ENCODE peak calls at places on chromosomes 4 and X, in nine cellular contexts. F is SK-N-SH, D is left lung, C is HFF-Myc, T is cardiac muscle cell, G is lower lobe of right lung, R is WERI-Rb-1, X is BE2C, E is OCI-LY7. J is an unnamed sample.

GRCh38 chr4:183324619-183325018 is 2.4 kb upstream of the CLDN24 start:
- DNase-seq in F (no peak), D (no peak), C (no peak), T (no peak), G (no peak), R (no peak), X (no peak), E (no peak), J (no peak)

GRCh38 chr4:145819246-145820181 is 119.1 kb downstream of the ZNF827 start:
- DNase-seq in F (no peak), D (no peak), C (no peak), T (no peak), G (no peak), R (no peak), X (no peak), E (no peak), J (no peak)

GRCh38 chr4:109046549-109047171 is 255.8 kb downstream of the COL25A1 start:
- DNase-seq in F (no peak), D (no peak), C (no peak), T (peak; percentile 82), G (no peak), R (no peak), X (no peak), E (no peak), J (no peak)

GRCh38 chr4:36286481-36286871 is 5.1 kb downstream of the DTHD1 start:
- DNase-seq in F (no peak), D (no peak), C (no peak), T (no peak), G (no peak), R (no peak), X (no peak), E (no peak), J (no peak)

GRCh38 chr4:187480146-187481145 is 515.1 kb upstream of the ZFP42 start:
- DNase-seq in F (no peak), D (no peak), C (no peak), T (peak; percentile 2), G (no peak), R (no peak), X (no peak), E (no peak), J (no peak)

GRCh38 chr4:155960522-155960921 is 6.9 kb upstream of the CTSO start:
- DNase-seq in F (no peak), D (no peak), C (no peak), T (peak; percentile 60), G (no peak), R (no peak), X (no peak), E (no peak), J (no peak)

GRCh38 chr4:141410839-141411238 is 190.1 kb downstream of the ZNF330 start:
- DNase-seq in F (no peak), D (no peak), C (no peak), T (peak; percentile 57), G (no peak), R (no peak), X (no peak), E (no peak), J (no peak)

GRCh38 chrX:42519666-42520231 is 258.2 kb downstream of the PPP1R2C start:
- DNase-seq in F (no peak), D (no peak), C (peak; percentile 9), T (peak; percentile 60), G (no peak), R (no peak), X (no peak), E (no peak), J (no peak)

GRCh38 chrX:145190801-145191389 is 56.4 kb upstream of the SPANXN1 start:
- DNase-seq in F (peak; percentile 12), D (no peak), C (no peak), T (peak; percentile 0), G (no peak), R (no peak), X (no peak), E (peak; percentile 1), J (no peak)
- TF ChIP-seq CTCF in F (peak; percentile 73), D (no peak), C (no peak), T (peak; percentile 19), G (peak; percentile 17), R (peak; percentile 20), X (no peak), E (peak; percentile 73), J (no peak)

GRCh38 chr4:41963105-41963504 is 18.5 kb upstream of the DCAF4L1 start:
- DNase-seq in F (peak; percentile 17), D (no peak), C (no peak), T (peak; percentile 31), G (no peak), R (no peak), X (no peak), E (peak; percentile 51), J (no peak)

DNA sequence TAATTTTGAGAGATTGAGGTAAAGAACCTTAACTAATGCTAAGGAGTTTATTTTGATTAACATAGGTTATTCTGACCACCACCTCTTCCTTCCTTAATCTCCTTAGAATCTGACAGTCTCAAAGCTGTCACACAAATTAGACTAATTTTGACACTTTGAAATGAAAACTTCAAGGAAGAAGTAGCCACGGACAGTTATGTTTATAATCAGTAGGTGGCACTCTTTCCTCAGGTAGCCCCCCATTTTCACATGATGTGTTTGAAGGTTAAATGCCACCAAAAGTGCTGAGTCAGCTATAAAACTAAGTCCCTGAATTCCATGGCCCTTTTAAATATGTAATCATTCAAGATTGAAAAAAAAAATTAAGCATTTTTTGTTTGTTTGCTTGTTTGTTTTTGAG is 22.4 kb downstream of the TMEM33 start:
- DNase-seq in F (peak; percentile 41), D (no peak), C (no peak), T (peak; percentile 24), G (no peak), R (no peak), X (no peak), E (peak; percentile 63), J (peak; percentile 53)
- TF ChIP-seq CTCF in F (peak; percentile 55), D (no peak), C (no peak), T (peak; percentile 37), G (peak; percentile 19), R (peak; percentile 58), X (peak; percentile 69), E (peak; percentile 81), J (peak; percentile 33)

DNA sequence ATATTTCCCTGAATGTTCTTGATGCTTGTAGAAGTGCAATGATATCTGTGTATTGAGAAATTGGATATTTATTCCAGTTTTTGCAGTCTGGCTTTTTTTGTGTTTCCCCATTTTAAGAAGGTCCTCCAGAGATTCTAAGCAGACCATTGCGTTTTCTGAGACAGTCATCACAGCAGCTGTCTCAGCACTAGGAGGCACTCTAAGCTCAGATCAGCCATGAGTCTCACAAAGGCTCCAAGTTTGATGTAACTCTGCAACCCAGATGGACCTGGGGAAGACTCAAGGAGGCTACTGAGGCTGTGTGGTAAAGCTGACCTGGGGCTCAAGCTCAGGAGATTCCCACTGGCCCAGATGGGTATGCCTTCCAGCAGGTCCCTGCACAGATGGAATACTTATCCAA is 89.3 kb upstream of the CYLC1 start:
- DNase-seq in F (no peak), D (no peak), C (no peak), T (no peak), G (no peak), R (no peak), X (no peak), E (no peak), J (no peak)
- TF ChIP-seq CTCF in F (no peak), D (no peak), C (no peak), T (no peak), G (no peak), R (peak; percentile 23), X (peak; percentile 8), E (no peak), J (no peak)

DNA sequence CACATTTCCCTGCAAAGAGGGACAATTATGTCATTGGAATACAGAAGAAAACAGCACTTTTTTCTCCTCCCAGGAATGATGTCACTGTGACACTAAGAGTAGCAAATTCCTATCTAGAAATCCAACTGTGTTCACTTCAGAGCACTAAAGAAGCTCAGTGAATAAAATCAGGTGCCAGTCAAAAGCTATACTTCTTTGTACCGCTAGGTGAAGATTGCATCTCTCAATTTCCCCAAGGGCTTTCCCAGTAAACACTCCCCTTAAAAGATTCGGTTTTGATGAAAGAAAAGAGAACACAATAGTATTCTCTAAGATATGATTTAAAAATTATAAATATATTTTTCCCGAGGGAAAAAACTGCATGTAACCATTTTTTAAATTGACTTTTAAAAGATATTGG is 104.7 kb upstream of the MID1 start:
- DNase-seq in F (peak; percentile 27), D (no peak), C (no peak), T (no peak), G (no peak), R (no peak), X (no peak), E (no peak), J (peak; percentile 30)
- TF ChIP-seq CTCF in F (peak; percentile 52), D (no peak), C (no peak), T (peak; percentile 20), G (no peak), R (peak; percentile 30), X (peak; percentile 56), E (peak; percentile 63), J (no peak)

GRCh38 chrX:14038375-14039077 is 8.8 kb upstream of the GEMIN8 start:
- DNase-seq in F (no peak), D (no peak), C (no peak), T (no peak), G (no peak), R (no peak), X (no peak), E (no peak), J (no peak)

GRCh38 chrX:14043209-14043608 is 13.5 kb upstream of the GEMIN8 start:
- DNase-seq in F (no peak), D (no peak), C (no peak), T (no peak), G (no peak), R (no peak), X (no peak), E (no peak), J (no peak)

GRCh38 chrX:14039344-14039743 is 9.7 kb upstream of the GEMIN8 start:
- DNase-seq in F (peak; percentile 49), D (no peak), C (no peak), T (peak; percentile 51), G (no peak), R (peak; percentile 49), X (peak; percentile 42), E (peak; percentile 59), J (peak; percentile 44)
- TF ChIP-seq CTCF in F (peak; percentile 88), D (peak; percentile 45), C (peak; percentile 11), T (peak; percentile 44), G (peak; percentile 60), R (peak; percentile 16), X (peak; percentile 50), E (peak; percentile 80), J (peak; percentile 64)

GRCh38 chr4:153931804-153932203 is 142.9 kb upstream of the SFRP2 start:
- DNase-seq in F (no peak), D (no peak), C (no peak), T (no peak), G (no peak), R (no peak), X (no peak), E (no peak), J (no peak)
- TF ChIP-seq CTCF in F (no peak), D (no peak), C (no peak), T (no peak), G (no peak), R (no peak), X (no peak), E (no peak), J (no peak)

DNA sequence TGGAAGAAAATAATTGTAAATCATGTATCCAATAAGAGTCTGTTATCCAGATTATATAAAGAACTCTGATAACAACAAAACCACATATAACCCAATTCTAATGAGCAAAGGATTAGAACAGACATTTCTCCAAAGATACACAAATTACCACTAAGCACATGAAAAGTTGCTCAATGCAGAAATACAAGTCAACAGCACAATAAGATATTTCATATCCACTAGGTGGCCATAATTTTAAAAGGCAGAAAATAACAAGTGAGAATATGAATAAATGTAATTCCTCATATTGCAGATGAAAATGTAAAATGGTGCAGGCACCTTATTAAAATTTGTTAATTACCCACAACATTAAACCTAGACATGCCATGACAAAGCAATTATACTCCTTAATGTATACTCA is 73.9 kb upstream of the ZCCHC13 start:
- DNase-seq in F (no peak), D (no peak), C (no peak), T (peak; percentile 13), G (no peak), R (no peak), X (no peak), E (no peak), J (no peak)
- TF ChIP-seq CTCF in F (peak; percentile 32), D (no peak), C (no peak), T (peak; percentile 5), G (no peak), R (no peak), X (no peak), E (peak; percentile 23), J (no peak)

J was measured in GM13976.